ENCODE peak calls at places on chromosomes 13 and 19, in six cellular contexts. One of them, this sample, is unnamed.

GRCh38 chr19:3467437-3468198 is 12.7 kb downstream of the SMIM24 start:
- DNase-seq in fibroblast of lung: no peak
- DNase-seq in tibial nerve: no peak
- DNase-seq in HCT116: no peak
- DNase-seq in psoas muscle: no peak
- DNase-seq in K562: peak; percentile 17
- DNase-seq in this sample: no peak

GRCh38 chr13:24502567-24503375 is 9.8 kb downstream of the PARP4 start:
- DNase-seq in fibroblast of lung: peak; percentile 77
- DNase-seq in tibial nerve: no peak
- DNase-seq in HCT116: peak; percentile 29
- DNase-seq in psoas muscle: no peak
- DNase-seq in K562: no peak
- DNase-seq in this sample: peak; percentile 57

GRCh38 chr19:5292843-5293606 is 47.6 kb downstream of the PTPRS start:
- DNase-seq in fibroblast of lung: peak; percentile 69
- DNase-seq in tibial nerve: peak; percentile 55
- DNase-seq in HCT116: no peak
- DNase-seq in psoas muscle: peak; percentile 81
- DNase-seq in K562: peak; percentile 98
- DNase-seq in this sample: peak; percentile 45

GRCh38 chr13:73321039-73321438 is 262.2 kb downstream of the KLF5 start:
- DNase-seq in fibroblast of lung: no peak
- DNase-seq in tibial nerve: no peak
- DNase-seq in HCT116: no peak
- DNase-seq in psoas muscle: no peak
- DNase-seq in K562: no peak
- DNase-seq in this sample: no peak

GRCh38 chr19:38538793-38539528 is 78.8 kb downstream of the MAP4K1 start:
- DNase-seq in fibroblast of lung: peak; percentile 7
- DNase-seq in tibial nerve: no peak
- DNase-seq in HCT116: no peak
- DNase-seq in psoas muscle: no peak
- DNase-seq in K562: no peak
- DNase-seq in this sample: no peak

GRCh38 chr19:35751839-35752745 is 3.7 kb downstream of the LIN37 start:
- DNase-seq in fibroblast of lung: no peak
- DNase-seq in tibial nerve: no peak
- DNase-seq in HCT116: no peak
- DNase-seq in psoas muscle: no peak
- DNase-seq in K562: no peak
- DNase-seq in this sample: no peak

GRCh38 chr19:37867831-37868230 is 38.6 kb downstream of the WDR87 start:
- DNase-seq in fibroblast of lung: peak; percentile 74
- DNase-seq in tibial nerve: no peak
- DNase-seq in HCT116: no peak
- DNase-seq in psoas muscle: no peak
- DNase-seq in K562: no peak
- DNase-seq in this sample: peak; percentile 29

GRCh38 chr13:25840261-25840660 is 211.6 kb downstream of the SHISA2 start:
- DNase-seq in fibroblast of lung: peak; percentile 24
- DNase-seq in tibial nerve: no peak
- DNase-seq in HCT116: no peak
- DNase-seq in psoas muscle: no peak
- DNase-seq in K562: no peak
- DNase-seq in this sample: no peak

GRCh38 chr19:3094638-3095374 is 644 bp downstream of the GNA11 start:
- DNase-seq in fibroblast of lung: peak; percentile 27
- DNase-seq in tibial nerve: no peak
- DNase-seq in HCT116: no peak
- DNase-seq in psoas muscle: peak; percentile 46
- DNase-seq in K562: no peak
- DNase-seq in this sample: no peak

GRCh38 chr13:81304121-81304659 is 963.3 kb upstream of the SPRY2 start:
- DNase-seq in fibroblast of lung: no peak
- DNase-seq in tibial nerve: no peak
- DNase-seq in HCT116: no peak
- DNase-seq in psoas muscle: no peak
- DNase-seq in K562: no peak
- DNase-seq in this sample: no peak

GRCh38 chr13:60170414-60170813 is 6.7 kb upstream of the DIAPH3 start:
- DNase-seq in fibroblast of lung: no peak
- DNase-seq in tibial nerve: no peak
- DNase-seq in HCT116: no peak
- DNase-seq in psoas muscle: no peak
- DNase-seq in K562: no peak
- DNase-seq in this sample: no peak

GRCh38 chr13:99374169-99374991 is 67.2 kb upstream of the GPR183 start:
- DNase-seq in fibroblast of lung: no peak
- DNase-seq in tibial nerve: no peak
- DNase-seq in HCT116: no peak
- DNase-seq in psoas muscle: no peak
- DNase-seq in K562: no peak
- DNase-seq in this sample: no peak

GRCh38 chr13:44220948-44221347 is 152.7 kb upstream of the SERP2 start:
- DNase-seq in fibroblast of lung: no peak
- DNase-seq in tibial nerve: peak; percentile 53
- DNase-seq in HCT116: no peak
- DNase-seq in psoas muscle: peak; percentile 60
- DNase-seq in K562: no peak
- DNase-seq in this sample: no peak

GRCh38 chr13:27860743-27861142 is 59.1 kb upstream of the PDX1 start:
- DNase-seq in fibroblast of lung: no peak
- DNase-seq in tibial nerve: no peak
- DNase-seq in HCT116: no peak
- DNase-seq in psoas muscle: no peak
- DNase-seq in K562: no peak
- DNase-seq in this sample: no peak

GRCh38 chr19:10033614-10034013 is 20.3 kb downstream of the RDH8 start:
- DNase-seq in fibroblast of lung: no peak
- DNase-seq in tibial nerve: no peak
- DNase-seq in HCT116: no peak
- DNase-seq in psoas muscle: no peak
- DNase-seq in K562: no peak
- DNase-seq in this sample: no peak

GRCh38 chr19:8204961-8205360 is 4.2 kb upstream of the CERS4 start:
- DNase-seq in fibroblast of lung: no peak
- DNase-seq in tibial nerve: no peak
- DNase-seq in HCT116: no peak
- DNase-seq in psoas muscle: no peak
- DNase-seq in K562: no peak
- DNase-seq in this sample: no peak

GRCh38 chr19:33259532-33259931 is 33.9 kb upstream of the SLC7A10 start:
- DNase-seq in fibroblast of lung: no peak
- DNase-seq in tibial nerve: no peak
- DNase-seq in HCT116: no peak
- DNase-seq in psoas muscle: no peak
- DNase-seq in K562: no peak
- DNase-seq in this sample: no peak

GRCh38 chr19:49975051-49975450 is 14.1 kb upstream of the SIGLEC11 start:
- DNase-seq in fibroblast of lung: no peak
- DNase-seq in tibial nerve: no peak
- DNase-seq in HCT116: no peak
- DNase-seq in psoas muscle: peak; percentile 29
- DNase-seq in K562: no peak
- DNase-seq in this sample: no peak

GRCh38 chr13:37407156-37407555 is 191.4 kb downstream of the POSTN start:
- DNase-seq in fibroblast of lung: no peak
- DNase-seq in tibial nerve: no peak
- DNase-seq in HCT116: no peak
- DNase-seq in psoas muscle: no peak
- DNase-seq in K562: no peak
- DNase-seq in this sample: no peak

GRCh38 chr13:86409466-86410241 is 610.4 kb upstream of the SLITRK6 start:
- DNase-seq in fibroblast of lung: no peak
- DNase-seq in tibial nerve: no peak
- DNase-seq in HCT116: no peak
- DNase-seq in psoas muscle: peak; percentile 24
- DNase-seq in K562: no peak
- DNase-seq in this sample: no peak

GRCh38 chr19:13118424-13119193 is 545 bp downstream of the NACC1 start:
- DNase-seq in fibroblast of lung: peak; percentile 57
- DNase-seq in tibial nerve: no peak
- DNase-seq in HCT116: no peak
- DNase-seq in psoas muscle: peak; percentile 74
- DNase-seq in K562: peak; percentile 92
- DNase-seq in this sample: no peak

GRCh38 chr13:59086147-59086546 is 1077.6 kb downstream of the DIAPH3 start:
- DNase-seq in fibroblast of lung: peak; percentile 97
- DNase-seq in tibial nerve: no peak
- DNase-seq in HCT116: no peak
- DNase-seq in psoas muscle: no peak
- DNase-seq in K562: no peak
- DNase-seq in this sample: peak; percentile 82

GRCh38 chr19:53977991-53978731 is 13.3 kb upstream of the CACNG6 start:
- DNase-seq in fibroblast of lung: peak; percentile 90
- DNase-seq in tibial nerve: peak; percentile 25
- DNase-seq in HCT116: peak; percentile 40
- DNase-seq in psoas muscle: peak; percentile 81
- DNase-seq in K562: peak; percentile 39
- DNase-seq in this sample: peak; percentile 91

GRCh38 chr13:108270442-108270841 is 924 bp downstream of the TNFSF13B start:
- DNase-seq in fibroblast of lung: no peak
- DNase-seq in tibial nerve: no peak
- DNase-seq in HCT116: no peak
- DNase-seq in psoas muscle: no peak
- DNase-seq in K562: no peak
- DNase-seq in this sample: no peak
- H3K27ac ChIP-seq in fibroblast of lung: peak overlapping the region; percentile 23
- H3K27ac ChIP-seq in tibial nerve: peak overlapping the region; percentile 65
- H3K27ac ChIP-seq in HCT116: no peak overlapping the region
- H3K27ac ChIP-seq in psoas muscle: peak overlapping the region; percentile 62
- H3K27ac ChIP-seq in K562: no peak overlapping the region
- H3K27ac ChIP-seq in this sample: no peak overlapping the region

GRCh38 chr19:6873708-6874431 is 13.5 kb upstream of the ADGRE1 start:
- DNase-seq in fibroblast of lung: no peak
- DNase-seq in tibial nerve: no peak
- DNase-seq in HCT116: no peak
- DNase-seq in psoas muscle: no peak
- DNase-seq in K562: no peak
- DNase-seq in this sample: no peak
- H3K27ac ChIP-seq in fibroblast of lung: no peak overlapping the region
- H3K27ac ChIP-seq in tibial nerve: no peak overlapping the region
- H3K27ac ChIP-seq in HCT116: no peak overlapping the region
- H3K27ac ChIP-seq in psoas muscle: no peak overlapping the region
- H3K27ac ChIP-seq in K562: no peak overlapping the region
- H3K27ac ChIP-seq in this sample: no peak overlapping the region

GRCh38 chr13:33206425-33206824 is 79.1 kb downstream of the STARD13 start:
- DNase-seq in fibroblast of lung: peak; percentile 75
- DNase-seq in tibial nerve: no peak
- DNase-seq in HCT116: no peak
- DNase-seq in psoas muscle: no peak
- DNase-seq in K562: no peak
- DNase-seq in this sample: no peak

GRCh38 chr13:33205804-33206221 is 79.7 kb downstream of the STARD13 start:
- DNase-seq in fibroblast of lung: peak; percentile 44
- DNase-seq in tibial nerve: no peak
- DNase-seq in HCT116: no peak
- DNase-seq in psoas muscle: no peak
- DNase-seq in K562: no peak
- DNase-seq in this sample: peak; percentile 83

GRCh38 chr13:33208290-33208990 is 77.1 kb downstream of the STARD13 start:
- DNase-seq in fibroblast of lung: no peak
- DNase-seq in tibial nerve: no peak
- DNase-seq in HCT116: no peak
- DNase-seq in psoas muscle: no peak
- DNase-seq in K562: no peak
- DNase-seq in this sample: no peak

GRCh38 chr13:33206945-33207615 is 78.5 kb downstream of the STARD13 start:
- DNase-seq in fibroblast of lung: no peak
- DNase-seq in tibial nerve: no peak
- DNase-seq in HCT116: no peak
- DNase-seq in psoas muscle: no peak
- DNase-seq in K562: no peak
- DNase-seq in this sample: no peak

GRCh38 chr13:33207616-33207964 is 78.0 kb downstream of the STARD13 start:
- DNase-seq in fibroblast of lung: peak; percentile 79
- DNase-seq in tibial nerve: no peak
- DNase-seq in HCT116: no peak
- DNase-seq in psoas muscle: no peak
- DNase-seq in K562: no peak
- DNase-seq in this sample: no peak
- H3K27ac ChIP-seq in fibroblast of lung: peak overlapping the region; percentile 71
- H3K27ac ChIP-seq in tibial nerve: peak overlapping the region; percentile 84
- H3K27ac ChIP-seq in HCT116: no peak overlapping the region
- H3K27ac ChIP-seq in psoas muscle: no peak overlapping the region
- H3K27ac ChIP-seq in K562: no peak overlapping the region
- H3K27ac ChIP-seq in this sample: peak overlapping the region; percentile 94

GRCh38 chr13:51233117-51233826 is 11.1 kb downstream of the FAM124A start:
- DNase-seq in fibroblast of lung: no peak
- DNase-seq in tibial nerve: no peak
- DNase-seq in HCT116: no peak
- DNase-seq in psoas muscle: no peak
- DNase-seq in K562: no peak
- DNase-seq in this sample: no peak
- H3K27ac ChIP-seq in fibroblast of lung: no peak overlapping the region
- H3K27ac ChIP-seq in tibial nerve: no peak overlapping the region
- H3K27ac ChIP-seq in HCT116: no peak overlapping the region
- H3K27ac ChIP-seq in psoas muscle: no peak overlapping the region
- H3K27ac ChIP-seq in K562: no peak overlapping the region
- H3K27ac ChIP-seq in this sample: no peak overlapping the region